ENCODE peak calls at places on chromosomes 3 and 15, in four cellular contexts. One of them, this sample, is unnamed.

GRCh38 chr15:62288361-62289017 is 123.4 kb upstream of the C2CD4B start:
- DNase-seq in HepG2: no peak
- DNase-seq in SK-N-SH: no peak
- DNase-seq in GM12878: no peak
- DNase-seq in this sample: no peak

GRCh38 chr3:84547207-84547606 is 411.6 kb upstream of the CADM2 start:
- DNase-seq in HepG2: no peak
- DNase-seq in SK-N-SH: no peak
- DNase-seq in GM12878: no peak
- DNase-seq in this sample: no peak

GRCh38 chr15:77335298-77335697 is 84.6 kb downstream of the PEAK1 start:
- DNase-seq in HepG2: no peak
- DNase-seq in SK-N-SH: peak
- DNase-seq in GM12878: no peak
- DNase-seq in this sample: peak

GRCh38 chr15:71199384-71200351 is 84.4 kb downstream of the THSD4 start:
- DNase-seq in HepG2: no peak
- DNase-seq in SK-N-SH: no peak
- DNase-seq in GM12878: no peak
- DNase-seq in this sample: no peak

GRCh38 chr15:35206060-35206675 is 121.1 kb upstream of the NANOGP8 start:
- DNase-seq in HepG2: peak
- DNase-seq in SK-N-SH: peak
- DNase-seq in GM12878: no peak
- DNase-seq in this sample: peak

GRCh38 chr3:33426068-33426467 is 14.1 kb downstream of the UBP1 start:
- DNase-seq in HepG2: no peak
- DNase-seq in SK-N-SH: no peak
- DNase-seq in GM12878: no peak
- DNase-seq in this sample: no peak

GRCh38 chr15:80264031-80264430 is 12.0 kb upstream of the CTXND1 start:
- DNase-seq in HepG2: no peak
- DNase-seq in SK-N-SH: no peak
- DNase-seq in GM12878: no peak
- DNase-seq in this sample: no peak

GRCh38 chr15:78621810-78622402 is 1.1 kb upstream of the CHRNA3 start:
- DNase-seq in HepG2: no peak
- DNase-seq in SK-N-SH: no peak
- DNase-seq in GM12878: no peak
- DNase-seq in this sample: no peak

GRCh38 chr15:52615302-52615701 is 46.5 kb upstream of the ARPP19 start:
- DNase-seq in HepG2: peak
- DNase-seq in SK-N-SH: no peak
- DNase-seq in GM12878: no peak
- DNase-seq in this sample: no peak

GRCh38 chr3:64188810-64189560 is 36.3 kb downstream of the PRICKLE2 start:
- DNase-seq in HepG2: no peak
- DNase-seq in SK-N-SH: no peak
- DNase-seq in GM12878: no peak
- DNase-seq in this sample: no peak

GRCh38 chr3:59555593-59556315 is 505.9 kb upstream of the CFAP20DC start:
- DNase-seq in HepG2: no peak
- DNase-seq in SK-N-SH: no peak
- DNase-seq in GM12878: no peak
- DNase-seq in this sample: no peak

GRCh38 chr3:37621771-37622170 is 239.9 kb upstream of the CTDSPL start:
- DNase-seq in HepG2: no peak
- DNase-seq in SK-N-SH: no peak
- DNase-seq in GM12878: no peak
- DNase-seq in this sample: no peak

GRCh38 chr3:110955301-110955880 is 116.2 kb upstream of the NECTIN3 start:
- DNase-seq in HepG2: no peak
- DNase-seq in SK-N-SH: no peak
- DNase-seq in GM12878: no peak
- DNase-seq in this sample: no peak

GRCh38 chr15:25240461-25241021 is 198.3 kb downstream of the UBE3A start:
- DNase-seq in HepG2: no peak
- DNase-seq in SK-N-SH: no peak
- DNase-seq in GM12878: no peak
- DNase-seq in this sample: no peak

GRCh38 chr3:67018105-67018788 is 20.1 kb downstream of the KBTBD8 start:
- DNase-seq in HepG2: no peak
- DNase-seq in SK-N-SH: no peak
- DNase-seq in GM12878: no peak
- DNase-seq in this sample: peak

GRCh38 chr15:41417812-41418211 is 917 bp downstream of the RTF1 start:
- DNase-seq in HepG2: no peak
- DNase-seq in SK-N-SH: no peak
- DNase-seq in GM12878: no peak
- DNase-seq in this sample: no peak

GRCh38 chr15:85073556-85074194 is 92.0 kb downstream of the PDE8A start:
- DNase-seq in HepG2: no peak
- DNase-seq in SK-N-SH: no peak
- DNase-seq in GM12878: no peak
- DNase-seq in this sample: no peak

GRCh38 chr15:90413411-90414379 is 25.7 kb downstream of the IQGAP1 start:
- DNase-seq in HepG2: no peak
- DNase-seq in SK-N-SH: no peak
- DNase-seq in GM12878: no peak
- DNase-seq in this sample: no peak

GRCh38 chr3:127961963-127962362 is 46.9 kb downstream of the KBTBD12 start:
- DNase-seq in HepG2: peak
- DNase-seq in SK-N-SH: no peak
- DNase-seq in GM12878: no peak
- DNase-seq in this sample: no peak

GRCh38 chr3:178645503-178645902 is 109.3 kb downstream of the KCNMB2 start:
- DNase-seq in HepG2: no peak
- DNase-seq in SK-N-SH: peak
- DNase-seq in GM12878: no peak
- DNase-seq in this sample: no peak
- TF ChIP-seq NFIC in HepG2: no peak
- TF ChIP-seq NFIC in SK-N-SH: no peak
- TF ChIP-seq NFIC in GM12878: no peak
- TF ChIP-seq NFIC in this sample: no peak

GRCh38 chr3:197372076-197372661 is 73.8 kb upstream of the DLG1 start:
- DNase-seq in HepG2: peak
- DNase-seq in SK-N-SH: no peak
- DNase-seq in GM12878: no peak
- DNase-seq in this sample: no peak
- TF ChIP-seq NFIC in HepG2: no peak
- TF ChIP-seq NFIC in SK-N-SH: no peak
- TF ChIP-seq NFIC in GM12878: no peak
- TF ChIP-seq NFIC in this sample: no peak

DNA sequence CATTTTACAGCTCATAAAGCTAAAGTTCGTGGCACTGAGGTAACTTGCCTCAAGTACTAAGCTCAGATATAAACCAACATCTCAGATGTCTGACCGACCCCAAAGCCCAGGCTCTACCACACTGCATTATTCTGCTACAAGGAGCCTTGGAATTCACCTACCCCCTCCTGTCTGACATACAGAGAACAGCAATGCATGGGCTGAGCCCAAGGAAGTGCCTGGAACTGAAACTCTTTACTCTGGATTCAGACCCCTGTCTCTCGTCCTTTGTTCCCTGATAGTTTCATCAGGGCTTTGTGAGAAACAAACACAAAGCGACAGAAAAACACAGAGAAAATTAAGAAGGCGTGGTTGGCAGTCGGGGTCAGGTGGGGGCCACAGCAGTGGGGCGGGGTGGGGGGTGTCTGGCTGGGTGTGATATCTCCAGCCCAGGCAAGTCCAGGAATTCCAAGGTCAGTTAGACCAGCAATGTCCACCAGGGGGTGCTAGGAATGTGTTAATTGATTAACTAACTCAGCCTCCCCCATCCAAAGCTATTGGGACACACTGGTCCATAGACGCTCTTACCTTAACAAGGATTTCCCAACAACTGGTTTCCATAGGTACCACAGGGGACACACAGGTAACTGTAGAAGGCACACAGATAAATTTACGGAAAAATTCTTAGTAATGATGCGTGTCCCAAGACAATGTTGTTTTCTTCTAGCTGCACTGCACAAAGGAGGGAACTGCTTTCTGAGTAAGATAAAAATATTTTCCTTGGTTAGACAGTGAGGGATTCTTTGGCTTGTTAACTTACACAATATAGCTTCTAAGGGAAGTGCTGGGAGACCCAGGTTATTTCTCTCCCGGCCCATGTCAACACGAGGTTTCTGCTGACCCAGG is 18.8 kb upstream of the SSUH2 start:
- DNase-seq in HepG2: peak
- DNase-seq in SK-N-SH: peak
- DNase-seq in GM12878: peak
- DNase-seq in this sample: peak
- TF ChIP-seq NFIC in HepG2: no peak
- TF ChIP-seq NFIC in SK-N-SH: no peak
- TF ChIP-seq NFIC in GM12878: no peak
- TF ChIP-seq NFIC in this sample: no peak

GRCh38 chr3:30778923-30779322 is 115.5 kb downstream of the GADL1 start:
- DNase-seq in HepG2: no peak
- DNase-seq in SK-N-SH: no peak
- DNase-seq in GM12878: no peak
- DNase-seq in this sample: no peak
- TF ChIP-seq NFIC in HepG2: no peak
- TF ChIP-seq NFIC in SK-N-SH: no peak
- TF ChIP-seq NFIC in GM12878: no peak
- TF ChIP-seq NFIC in this sample: no peak

DNA sequence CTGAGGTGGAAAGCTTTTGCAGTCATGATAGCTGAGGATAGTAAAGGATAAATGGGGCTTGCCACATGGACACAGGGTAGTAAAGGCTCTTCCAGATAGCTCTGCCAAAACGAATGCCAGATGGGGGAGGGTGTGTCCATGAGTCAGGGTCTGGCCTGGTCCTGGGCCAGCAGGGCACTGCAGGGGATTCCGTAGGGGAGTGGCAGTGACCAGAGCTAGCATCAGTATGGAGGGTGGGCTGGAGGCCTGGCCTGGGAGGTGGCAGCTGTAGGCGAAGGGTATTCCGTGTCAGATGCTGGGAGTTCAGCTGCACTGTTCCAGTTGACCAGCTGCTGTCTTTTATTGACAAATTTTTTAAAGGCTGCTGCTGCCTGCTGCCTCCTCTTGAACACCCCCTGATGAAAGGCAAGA is 23.6 kb downstream of the TSEN2 start:
- DNase-seq in HepG2: no peak
- DNase-seq in SK-N-SH: peak
- DNase-seq in GM12878: no peak
- DNase-seq in this sample: no peak
- TF ChIP-seq NFIC in HepG2: no peak
- TF ChIP-seq NFIC in SK-N-SH: peak
- TF ChIP-seq NFIC in GM12878: no peak
- TF ChIP-seq NFIC in this sample: no peak

GRCh38 chr3:185070491-185071335 is 82.1 kb downstream of the C3orf70 start:
- DNase-seq in HepG2: peak
- DNase-seq in SK-N-SH: peak
- DNase-seq in GM12878: no peak
- DNase-seq in this sample: peak

GRCh38 chr3:185069583-185070030 is 83.3 kb downstream of the C3orf70 start:
- DNase-seq in HepG2: peak
- DNase-seq in SK-N-SH: peak
- DNase-seq in GM12878: no peak
- DNase-seq in this sample: no peak

GRCh38 chr3:185067173-185067572 is 85.7 kb downstream of the C3orf70 start:
- DNase-seq in HepG2: no peak
- DNase-seq in SK-N-SH: no peak
- DNase-seq in GM12878: no peak
- DNase-seq in this sample: no peak

GRCh38 chr3:185071401-185071800 is 81.5 kb downstream of the C3orf70 start:
- DNase-seq in HepG2: no peak
- DNase-seq in SK-N-SH: peak
- DNase-seq in GM12878: no peak
- DNase-seq in this sample: no peak

DNA sequence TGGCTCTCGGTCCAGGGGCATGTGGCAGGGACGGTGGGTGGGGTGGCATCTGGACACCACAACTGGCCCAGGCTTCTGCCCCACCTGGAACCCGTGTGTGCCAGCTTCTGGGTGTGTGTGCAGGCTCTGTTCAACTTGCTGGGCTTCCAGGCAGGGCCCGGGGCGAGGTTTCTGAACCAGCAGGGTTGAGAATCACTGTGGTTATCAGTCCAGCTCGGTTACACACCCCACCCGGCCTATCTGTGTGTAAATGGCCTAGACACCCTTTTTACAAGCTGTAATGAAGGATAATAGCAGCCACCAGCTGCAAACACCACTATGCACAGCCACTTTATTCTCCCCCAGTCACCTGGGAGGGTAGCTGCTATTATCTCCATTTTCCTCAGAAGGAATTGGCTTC is 83.8 kb downstream of the C3orf70 start:
- DNase-seq in HepG2: no peak
- DNase-seq in SK-N-SH: no peak
- DNase-seq in GM12878: no peak
- DNase-seq in this sample: no peak
- TF ChIP-seq NFIC in HepG2: no peak
- TF ChIP-seq NFIC in SK-N-SH: no peak
- TF ChIP-seq NFIC in GM12878: no peak
- TF ChIP-seq NFIC in this sample: no peak

DNA sequence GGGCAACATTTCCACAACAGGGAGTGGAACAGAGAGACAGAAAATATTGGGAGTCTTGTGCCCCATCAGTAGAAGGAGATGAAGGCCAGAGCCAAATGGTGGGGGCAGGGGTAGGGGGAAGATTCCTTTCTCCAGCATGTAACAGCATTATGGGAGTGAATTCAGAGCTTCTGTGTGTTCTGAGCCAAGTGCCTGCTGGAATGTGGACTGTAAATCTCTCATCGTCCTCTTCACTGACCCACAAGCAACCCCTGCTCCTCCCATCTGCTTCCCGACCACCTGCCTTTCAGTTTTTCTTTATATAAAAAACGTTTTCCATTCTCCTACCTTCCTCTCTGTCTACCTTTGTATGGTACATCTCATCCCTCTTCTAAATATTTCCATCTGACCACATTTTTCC is 344.2 kb upstream of the TPRG1 start:
- DNase-seq in HepG2: no peak
- DNase-seq in SK-N-SH: no peak
- DNase-seq in GM12878: no peak
- DNase-seq in this sample: no peak
- TF ChIP-seq NFIC in HepG2: no peak
- TF ChIP-seq NFIC in SK-N-SH: no peak
- TF ChIP-seq NFIC in GM12878: no peak
- TF ChIP-seq NFIC in this sample: no peak

DNA sequence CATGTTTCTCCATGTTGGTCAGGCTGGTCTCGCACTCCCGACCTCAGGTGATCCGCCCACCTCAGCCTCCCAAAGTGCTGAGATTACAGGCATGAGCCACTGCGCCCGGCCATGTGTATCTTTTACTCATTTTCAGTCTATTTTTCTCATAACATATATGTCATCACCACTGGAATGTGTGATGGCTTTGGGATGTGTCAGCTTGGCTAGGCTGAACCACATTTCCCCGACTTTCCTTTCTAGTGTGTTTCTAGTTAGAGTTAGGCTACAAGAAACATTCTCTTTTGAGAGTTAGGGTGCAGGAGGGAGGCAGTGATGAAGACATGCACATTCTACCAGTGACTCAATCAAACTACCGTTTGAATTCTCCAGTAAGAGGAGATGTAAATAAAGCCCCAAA is 444.9 kb upstream of the THBS1 start:
- DNase-seq in HepG2: no peak
- DNase-seq in SK-N-SH: no peak
- DNase-seq in GM12878: no peak
- DNase-seq in this sample: no peak
- TF ChIP-seq NFIC in HepG2: no peak
- TF ChIP-seq NFIC in SK-N-SH: no peak
- TF ChIP-seq NFIC in GM12878: no peak
- TF ChIP-seq NFIC in this sample: no peak